ENCODE peak calls at places on chromosome 14, in six cellular contexts. X is naive thymus-derived CD4-positive, alpha-beta T cell; V is transverse colon; K is mesenchymal stem cell; N is PC-9; A is neural progenitor cell. W is an unnamed sample. For H3K4me1, the result is how much of the 10 kb centered on the place peaks cover.

GRCh38 chr14:65423986-65424385 is 11.5 kb downstream of the FUT8 start:
- DNase-seq in V (no peak), X (no peak), N (no peak), A (no peak), K (no peak), W (no peak)

GRCh38 chr14:68814376-68815287 is 21.8 kb upstream of the ZFP36L1 start:
- DNase-seq in N (peak), A (peak), K (peak), V (peak), X (peak), W (peak)

GRCh38 chr14:103071544-103072251 is 12.3 kb upstream of the LBHD2 start:
- DNase-seq in N (peak), X (no peak), A (peak), K (no peak), V (peak), W (no peak)

GRCh38 chr14:77848031-77848430 is 48.1 kb downstream of the ADCK1 start:
- DNase-seq in K (no peak), V (no peak), A (no peak), N (no peak), X (no peak), W (no peak)

GRCh38 chr14:91835197-91835919 is 32.0 kb downstream of the TC2N start:
- DNase-seq in A (no peak), K (no peak), V (peak), X (peak), N (no peak), W (no peak)

GRCh38 chr14:23831591-23831990 is 122.0 kb upstream of the DHRS4 start:
- DNase-seq in V (no peak), N (no peak), X (no peak), A (no peak), K (no peak), W (no peak)

GRCh38 chr14:58455593-58456265 is 28.2 kb downstream of the KIAA0586 start:
- DNase-seq in A (no peak), N (peak), K (peak), X (no peak), V (no peak), W (peak)

GRCh38 chr14:102058931-102059330 is 27.9 kb downstream of the HSP90AA1 start:
- DNase-seq in N (no peak), V (no peak), X (no peak), A (no peak), K (no peak), W (no peak)

GRCh38 chr14:23361320-23361719 is 3.7 kb downstream of the EFS start:
- DNase-seq in V (no peak), A (no peak), N (no peak), X (no peak), K (peak), W (no peak)

GRCh38 chr14:24699052-24699451 is 65.1 kb upstream of the GZMB start:
- DNase-seq in K (no peak), V (no peak), A (no peak), X (no peak), N (no peak), W (no peak)

GRCh38 chr14:61911534-61911933 is 149.3 kb downstream of the SNAPC1 start:
- DNase-seq in N (no peak), K (no peak), V (no peak), X (peak), A (no peak), W (no peak)

GRCh38 chr14:100535287-100536131 is 51.7 kb downstream of the BEGAIN start:
- DNase-seq in K (no peak), V (peak), N (no peak), A (no peak), X (no peak), W (no peak)

GRCh38 chr14:99853206-99853605 is 60.0 kb downstream of the EML1 start:
- DNase-seq in V (no peak), K (no peak), N (no peak), A (no peak), X (no peak), W (no peak)

GRCh38 chr14:105525326-105525725 is 1.1 kb upstream of the TMEM121 start:
- DNase-seq in N (no peak), K (no peak), V (no peak), A (no peak), X (no peak), W (no peak)

GRCh38 chr14:100066984-100067383 is 1.8 kb downstream of the EVL start:
- DNase-seq in V (no peak), K (no peak), A (no peak), N (no peak), X (peak), W (no peak)

GRCh38 chr14:100399052-100399849 is 76.1 kb downstream of the SLC25A47 start:
- DNase-seq in V (no peak), N (no peak), X (no peak), A (peak), K (no peak), W (no peak)

GRCh38 chr14:96914729-96915128 is 117.5 kb downstream of the VRK1 start:
- DNase-seq in X (no peak), A (no peak), N (no peak), V (no peak), K (no peak), W (no peak)

GRCh38 chr14:24113379-24113800 is 1.2 kb upstream of the DCAF11 start:
- DNase-seq in X (no peak), K (no peak), V (no peak), N (no peak), A (no peak), W (no peak)

DNA sequence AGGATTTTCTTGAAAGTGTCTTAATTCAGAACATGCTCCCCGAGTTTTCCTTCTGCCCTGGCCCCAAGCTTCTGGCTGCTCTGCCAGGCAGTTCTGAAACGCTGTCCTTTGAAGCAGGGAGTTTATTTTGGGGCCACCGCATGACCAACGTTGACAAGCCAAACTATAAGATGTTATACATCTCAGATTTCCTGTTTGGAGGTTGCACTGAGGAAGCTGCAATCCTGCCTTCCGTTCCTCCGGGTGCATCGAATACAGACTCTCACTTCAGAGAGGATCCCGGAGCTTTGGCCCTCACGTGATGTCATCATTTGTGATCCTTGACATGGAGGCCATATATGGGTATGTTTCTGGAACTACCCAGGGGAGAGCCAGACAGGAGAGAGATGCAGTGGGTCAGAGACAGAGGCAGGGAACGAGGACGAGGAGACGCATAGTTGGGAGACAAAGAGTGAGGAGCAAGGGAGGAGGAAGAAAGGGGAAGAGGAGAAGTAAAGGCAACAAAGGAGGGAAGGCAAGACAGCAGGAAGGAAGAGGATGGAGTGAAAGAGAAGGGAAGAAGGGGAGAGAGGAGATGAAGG is at the start of gene ASB2:
- DNase-seq in A (no peak), V (peak), K (no peak), X (no peak), N (no peak), W (no peak)
- H3K4me3 ChIP-seq in A (no peak), V (peak), K (peak), X (peak), N (no peak), W (no peak)

DNA sequence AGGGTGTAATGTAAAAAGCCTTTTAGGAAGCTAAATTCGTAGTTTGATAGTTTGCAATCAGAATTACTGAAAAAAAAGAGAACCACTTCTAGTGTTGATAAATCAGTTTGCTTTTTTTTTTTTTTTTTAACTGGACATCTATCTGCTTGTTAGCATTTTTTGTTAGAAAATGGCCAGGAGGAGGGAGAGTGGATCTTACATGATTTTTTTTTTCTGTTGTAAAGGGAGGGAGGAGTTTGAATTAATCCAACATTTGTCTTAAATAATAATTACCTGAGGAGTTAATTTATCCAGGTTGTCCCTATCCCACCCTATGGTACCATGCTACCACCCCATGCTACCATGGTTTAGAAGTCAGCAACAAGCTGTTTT is 1.2 kb downstream of the FBXO34 start:
- DNase-seq in N (no peak), A (no peak), K (no peak), V (no peak), X (no peak), W (no peak)
- H3K4me1 ChIP-seq in N (under half), A (under half), K (under half), V (under half), X (under half), W (half or more)

GRCh38 chr14:49583629-49584028 is 2.6 kb downstream of the RPS29 start:
- DNase-seq in X (no peak), A (no peak), N (no peak), V (no peak), K (peak), W (no peak)
- H3K4me3 ChIP-seq in X (peak), A (peak), N (peak), V (no peak), K (peak), W (no peak)

DNA sequence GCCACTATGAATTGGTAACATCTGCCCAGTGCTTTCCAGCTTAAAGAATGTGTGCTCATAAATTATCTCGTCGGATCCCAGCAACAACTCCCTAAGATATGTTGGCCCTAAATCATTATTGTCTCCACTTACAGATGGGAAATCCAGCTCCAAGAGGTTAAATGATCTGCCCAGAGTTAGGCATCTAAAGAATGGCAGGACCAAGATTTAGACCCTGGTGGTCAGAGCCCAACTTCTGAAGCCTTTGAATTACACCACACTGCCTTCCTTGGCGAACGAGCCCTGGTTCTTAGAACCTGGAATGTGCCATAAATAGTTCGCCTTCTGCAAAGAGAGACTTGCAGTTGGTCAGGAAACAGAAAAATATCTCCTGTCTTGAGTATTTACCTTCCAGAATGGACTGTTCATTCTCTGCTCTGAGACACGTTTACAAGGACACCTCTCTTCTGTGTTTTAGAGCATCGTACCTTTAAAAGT is 20.2 kb upstream of the PLEK2 start:
- DNase-seq in N (no peak), A (no peak), X (no peak), V (no peak), K (no peak), W (no peak)
- H3K4me1 ChIP-seq in N (under half), A (under half), X (under half), V (under half), K (under half), W (under half)

DNA sequence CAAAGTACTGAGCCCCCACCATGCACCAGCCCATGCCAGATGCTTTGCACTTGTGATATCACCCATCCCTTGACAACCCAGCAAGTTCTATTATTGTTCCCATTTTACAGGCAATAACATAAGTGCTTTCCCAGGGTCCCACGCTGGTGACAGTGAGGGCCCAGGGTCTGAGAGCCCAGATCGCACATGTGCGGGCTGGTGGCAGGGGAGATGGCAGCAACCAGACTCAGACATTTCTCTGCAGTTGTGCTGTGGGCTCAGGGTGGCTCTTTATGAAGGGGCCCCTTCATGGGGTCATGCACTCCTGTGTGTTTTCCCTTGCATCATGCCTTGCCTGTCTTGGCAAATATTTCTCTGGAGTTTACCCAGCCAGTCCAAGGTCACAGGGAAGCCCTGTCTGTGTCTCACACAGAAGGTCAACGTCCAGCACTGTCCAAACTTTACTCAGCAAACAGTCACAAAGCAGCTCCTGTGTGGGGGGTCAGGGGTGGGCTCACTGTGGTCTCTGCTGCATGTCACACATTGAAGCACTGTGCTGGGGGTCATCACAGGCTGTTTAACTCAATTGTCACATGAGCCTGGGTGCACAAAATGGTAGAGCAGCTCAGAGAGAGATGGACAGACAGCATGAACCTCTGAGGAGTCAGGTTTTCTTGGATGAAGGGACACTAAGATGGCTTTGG is 12.7 kb downstream of the SERPINA5 start:
- DNase-seq in A (no peak), N (no peak), K (no peak), X (no peak), V (no peak), W (peak)
- H3K4me3 ChIP-seq in A (no peak), N (no peak), K (no peak), X (no peak), V (no peak), W (no peak)